ENCODE peak calls at places on chromosome 21, in eight cellular contexts. H is HCT116, L is GM12878, Y is H1, G is HepG2, F is GM23338, D is K562, K is endothelial cell of umbilical vein. T is an unnamed sample.

GRCh38 chr21:31284797-31285397 is 59.2 kb downstream of the TIAM1 start:
- DNase-seq in H (peak), L (no peak), Y (no peak), G (no peak), F (no peak), D (no peak), K (no peak), T (no peak)

GRCh38 chr21:45351061-45351460 is 53.9 kb upstream of the COL18A1 start:
- DNase-seq in H (no peak), L (no peak), Y (no peak), G (no peak), F (no peak), D (no peak), K (no peak), T (no peak)

GRCh38 chr21:23008803-23009202 is 2010.6 kb downstream of the NCAM2 start:
- DNase-seq in H (no peak), L (no peak), Y (no peak), G (no peak), F (no peak), D (no peak), K (no peak), T (no peak)

GRCh38 chr21:27300770-27301169 is 333.9 kb upstream of the ADAMTS5 start:
- DNase-seq in H (no peak), L (no peak), Y (no peak), G (no peak), F (no peak), D (no peak), K (no peak), T (no peak)

GRCh38 chr21:30058928-30059327 is 107.7 kb downstream of the CLDN17 start:
- DNase-seq in H (no peak), L (no peak), Y (no peak), G (no peak), F (no peak), D (peak), K (no peak), T (no peak)

GRCh38 chr21:34640858-34641257 is 25.9 kb upstream of the RCAN1 start:
- DNase-seq in H (no peak), L (no peak), Y (peak), G (no peak), F (no peak), D (peak), K (peak), T (no peak)

GRCh38 chr21:38841472-38841871 is 35.7 kb downstream of the ETS2 start:
- DNase-seq in H (no peak), L (no peak), Y (no peak), G (no peak), F (no peak), D (no peak), K (no peak), T (no peak)

GRCh38 chr21:36499578-36500471 is 19.9 kb upstream of the CLDN14 start:
- DNase-seq in H (no peak), L (no peak), Y (no peak), G (no peak), F (no peak), D (no peak), K (no peak), T (no peak)

GRCh38 chr21:45522986-45523385 is 19.3 kb downstream of the SLC19A1 start:
- DNase-seq in H (no peak), L (no peak), Y (no peak), G (no peak), F (no peak), D (no peak), K (no peak), T (no peak)

GRCh38 chr21:22855581-22855980 is 1857.4 kb downstream of the NCAM2 start:
- DNase-seq in H (no peak), L (no peak), Y (no peak), G (no peak), F (no peak), D (no peak), K (peak), T (no peak)

GRCh38 chr21:45260191-45260795 is 27.4 kb downstream of the POFUT2 start:
- DNase-seq in H (no peak), L (no peak), Y (peak), G (no peak), F (no peak), D (no peak), K (no peak), T (no peak)

GRCh38 chr21:39307466-39307865 is 6.0 kb downstream of the BRWD1 start:
- DNase-seq in H (no peak), L (no peak), Y (no peak), G (no peak), F (no peak), D (no peak), K (no peak), T (no peak)

GRCh38 chr21:28106370-28106890 is 886.2 kb downstream of the LTN1 start:
- DNase-seq in H (no peak), L (no peak), Y (no peak), G (no peak), F (no peak), D (no peak), K (peak), T (no peak)

GRCh38 chr21:29657228-29657989 is 282.4 kb downstream of the GRIK1 start:
- DNase-seq in H (no peak), L (no peak), Y (no peak), G (peak), F (no peak), D (peak), K (no peak), T (no peak)

GRCh38 chr21:39850333-39850732 is 16.9 kb upstream of the PCP4 start:
- DNase-seq in H (no peak), L (no peak), Y (no peak), G (no peak), F (no peak), D (no peak), K (no peak), T (no peak)

GRCh38 chr21:14306143-14306907 is 76.6 kb downstream of the HSPA13 start:
- DNase-seq in H (no peak), L (no peak), Y (no peak), G (no peak), F (no peak), D (peak), K (peak), T (peak)

GRCh38 chr21:39024538-39024937 is 158.7 kb downstream of the PSMG1 start:
- DNase-seq in H (no peak), L (no peak), Y (no peak), G (no peak), F (no peak), D (no peak), K (no peak), T (no peak)

GRCh38 chr21:45613881-45614280 is 29.6 kb upstream of the PCBP3 start:
- DNase-seq in H (no peak), L (no peak), Y (no peak), G (no peak), F (no peak), D (no peak), K (no peak), T (no peak)

GRCh38 chr21:28336299-28336698 is 656.4 kb downstream of the LTN1 start:
- DNase-seq in H (no peak), L (no peak), Y (no peak), G (peak), F (peak), D (no peak), K (peak), T (peak)

GRCh38 chr21:25512095-25513086 is 94.9 kb downstream of the MRPL39 start:
- DNase-seq in H (no peak), L (no peak), Y (no peak), G (no peak), F (no peak), D (no peak), K (no peak), T (no peak)

GRCh38 chr21:28447453-28447852 is 545.2 kb downstream of the LTN1 start:
- DNase-seq in H (no peak), L (no peak), Y (no peak), G (no peak), F (no peak), D (no peak), K (no peak), T (no peak)

GRCh38 chr21:14548751-14549150 is 2.6 kb upstream of the SAMSN1 start:
- DNase-seq in H (no peak), L (no peak), Y (no peak), G (no peak), F (no peak), D (no peak), K (no peak), T (no peak)

GRCh38 chr21:26115346-26115745 is 55.2 kb downstream of the APP start:
- DNase-seq in H (no peak), L (no peak), Y (no peak), G (no peak), F (no peak), D (no peak), K (peak), T (no peak)

GRCh38 chr21:40471103-40471502 is 375.9 kb downstream of the DSCAM start:
- DNase-seq in H (no peak), L (no peak), Y (no peak), G (no peak), F (no peak), D (no peak), K (no peak), T (no peak)

GRCh38 chr21:36254106-36254941 is 65.7 kb upstream of the MORC3 start:
- DNase-seq in H (no peak), L (no peak), Y (no peak), G (peak), F (peak), D (no peak), K (no peak), T (no peak)

GRCh38 chr21:36436829-36437744 is 42.8 kb downstream of the CLDN14 start:
- DNase-seq in H (no peak), L (no peak), Y (no peak), G (no peak), F (no peak), D (no peak), K (no peak), T (no peak)

GRCh38 chr21:27171704-27172103 is 204.8 kb upstream of the ADAMTS5 start:
- DNase-seq in H (no peak), L (no peak), Y (no peak), G (no peak), F (no peak), D (no peak), K (no peak), T (no peak)

GRCh38 chr21:45467221-45467779 is 62.3 kb downstream of the COL18A1 start:
- DNase-seq in H (no peak), L (no peak), Y (no peak), G (no peak), F (no peak), D (no peak), K (no peak), T (no peak)

GRCh38 chr21:36681117-36681631 is 17.7 kb upstream of the SIM2 start:
- DNase-seq in H (no peak), L (no peak), Y (no peak), G (no peak), F (no peak), D (no peak), K (no peak), T (no peak)

GRCh38 chr21:36425286-36425685 is 40.1 kb downstream of the CHAF1B start:
- DNase-seq in H (no peak), L (no peak), Y (no peak), G (no peak), F (no peak), D (no peak), K (no peak), T (no peak)

GRCh38 chr21:35226960-35227741 is 178.0 kb upstream of the RUNX1 start:
- DNase-seq in H (no peak), L (peak), Y (no peak), G (no peak), F (no peak), D (no peak), K (no peak), T (no peak)

GRCh38 chr21:26918318-26919065 is 48.4 kb downstream of the ADAMTS5 start:
- DNase-seq in H (no peak), L (no peak), Y (no peak), G (no peak), F (no peak), D (no peak), K (no peak), T (no peak)

GRCh38 chr21:21137986-21138385 is 139.8 kb downstream of the NCAM2 start:
- DNase-seq in H (no peak), L (no peak), Y (no peak), G (no peak), F (no peak), D (peak), K (no peak), T (no peak)

GRCh38 chr21:34156957-34157356 is 83.6 kb downstream of the MRPS6 start:
- DNase-seq in H (no peak), L (no peak), Y (no peak), G (no peak), F (no peak), D (no peak), K (no peak), T (no peak)

GRCh38 chr21:35646606-35647005 is 413.7 kb downstream of the SETD4 start:
- DNase-seq in H (no peak), L (no peak), Y (no peak), G (no peak), F (no peak), D (no peak), K (no peak), T (no peak)

GRCh38 chr21:34593954-34594531 is 20.9 kb downstream of the RCAN1 start:
- DNase-seq in H (no peak), L (no peak), Y (peak), G (no peak), F (no peak), D (no peak), K (peak), T (no peak)

GRCh38 chr21:27339902-27340301 is 373.0 kb upstream of the ADAMTS5 start:
- DNase-seq in H (no peak), L (no peak), Y (no peak), G (no peak), F (no peak), D (no peak), K (no peak), T (no peak)

GRCh38 chr21:39444406-39445145 is 1.0 kb downstream of the LCA5L start:
- DNase-seq in H (no peak), L (no peak), Y (no peak), G (no peak), F (peak), D (peak), K (peak), T (no peak)

GRCh38 chr21:34981793-34982192 is 67.3 kb downstream of the RUNX1 start:
- DNase-seq in H (no peak), L (no peak), Y (no peak), G (no peak), F (no peak), D (no peak), K (no peak), T (no peak)

DNA sequence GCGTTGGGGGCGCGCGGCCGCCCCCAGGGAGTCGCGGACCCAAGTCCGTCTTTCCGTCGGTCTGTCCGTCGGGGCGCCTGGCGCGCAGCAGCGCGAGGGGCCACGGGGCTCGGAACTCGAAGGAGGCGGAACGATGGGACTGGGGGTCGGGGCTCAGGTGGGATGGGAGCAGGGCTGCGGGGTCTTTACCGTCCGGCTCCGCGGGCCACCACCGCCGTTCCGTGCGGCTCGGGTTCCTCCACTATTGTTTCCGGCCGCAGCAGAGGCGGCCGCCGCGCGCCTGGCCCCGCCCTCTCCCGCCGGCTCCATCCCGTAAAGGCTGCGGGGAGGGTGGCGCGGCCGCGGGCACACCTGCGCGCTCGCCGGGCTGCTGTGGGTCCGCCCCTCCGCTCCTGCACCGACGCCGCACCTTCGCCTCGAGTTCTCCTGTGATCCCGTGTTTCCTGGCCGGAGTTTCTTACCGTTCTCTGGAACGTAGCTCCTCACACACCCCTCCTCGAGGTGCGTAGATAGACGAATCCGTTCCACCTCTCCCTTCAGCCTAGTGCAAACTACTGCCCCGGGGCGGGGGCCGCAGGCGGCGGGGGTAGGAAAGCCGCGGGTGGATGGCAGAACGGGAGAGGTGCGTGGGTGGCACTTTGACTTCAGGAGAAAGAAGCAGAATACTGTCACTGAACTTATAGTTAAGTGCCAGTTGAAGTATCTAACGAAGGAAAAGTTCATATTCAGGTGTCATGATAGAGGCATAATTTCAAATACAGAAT is at the start of gene C21orf91:
- DNase-seq in H (peak), L (peak), Y (peak), G (peak), F (peak), D (peak), K (peak), T (peak)
- H3K27ac ChIP-seq in H (peak), L (peak), Y (peak), G (peak), F (peak), D (peak), K (peak), T (peak)

GRCh38 chr21:33069994-33070811 is at the start of gene OLIG1:
- DNase-seq in H (no peak), L (no peak), Y (peak), G (no peak), F (peak), D (no peak), K (peak), T (no peak)
- TF ChIP-seq EZH2 in H (no peak), L (no peak), Y (no peak), G (no peak), F (peak), D (no peak), K (peak), T (no peak)

GRCh38 chr21:41506526-41507520 is 1.1 kb downstream of the TMPRSS2 start:
- DNase-seq in H (no peak), L (no peak), Y (peak), G (no peak), F (peak), D (no peak), K (no peak), T (no peak)
- TF ChIP-seq POLR2AphosphoS5 in H (no peak), L (no peak), Y (no peak), G (no peak), F (no peak), D (no peak), K (no peak), T (no peak)

GRCh38 chr21:44076316-44076715 is 30.9 kb upstream of the PWP2 start:
- DNase-seq in H (no peak), L (no peak), Y (no peak), G (no peak), F (no peak), D (no peak), K (no peak), T (no peak)

GRCh38 chr21:44079446-44079845 is 27.8 kb upstream of the PWP2 start:
- DNase-seq in H (no peak), L (no peak), Y (no peak), G (no peak), F (no peak), D (no peak), K (no peak), T (no peak)

GRCh38 chr21:44079846-44080245 is 27.4 kb upstream of the PWP2 start:
- DNase-seq in H (no peak), L (no peak), Y (no peak), G (no peak), F (no peak), D (no peak), K (no peak), T (no peak)

GRCh38 chr21:44074315-44074958 is 32.8 kb upstream of the PWP2 start:
- DNase-seq in H (no peak), L (no peak), Y (no peak), G (no peak), F (no peak), D (no peak), K (no peak), T (no peak)

GRCh38 chr21:44078411-44078981 is 28.7 kb upstream of the PWP2 start:
- DNase-seq in H (no peak), L (no peak), Y (no peak), G (no peak), F (peak), D (no peak), K (no peak), T (no peak)
- H3K27ac ChIP-seq in H (no peak), L (no peak), Y (no peak), G (no peak), F (peak), D (no peak), K (no peak), T (no peak)

GRCh38 chr21:37766104-37766503 is 150.2 kb downstream of the KCNJ6 start:
- DNase-seq in H (no peak), L (no peak), Y (no peak), G (no peak), F (no peak), D (no peak), K (no peak), T (no peak)

GRCh38 chr21:37763298-37763697 is 153.0 kb downstream of the KCNJ6 start:
- DNase-seq in H (no peak), L (no peak), Y (no peak), G (no peak), F (no peak), D (no peak), K (no peak), T (no peak)

GRCh38 chr21:37765501-37765900 is 150.8 kb downstream of the KCNJ6 start:
- DNase-seq in H (no peak), L (no peak), Y (no peak), G (no peak), F (no peak), D (no peak), K (no peak), T (no peak)

GRCh38 chr21:37762606-37763005 is 153.7 kb downstream of the KCNJ6 start:
- DNase-seq in H (no peak), L (no peak), Y (no peak), G (no peak), F (no peak), D (no peak), K (no peak), T (no peak)

DNA sequence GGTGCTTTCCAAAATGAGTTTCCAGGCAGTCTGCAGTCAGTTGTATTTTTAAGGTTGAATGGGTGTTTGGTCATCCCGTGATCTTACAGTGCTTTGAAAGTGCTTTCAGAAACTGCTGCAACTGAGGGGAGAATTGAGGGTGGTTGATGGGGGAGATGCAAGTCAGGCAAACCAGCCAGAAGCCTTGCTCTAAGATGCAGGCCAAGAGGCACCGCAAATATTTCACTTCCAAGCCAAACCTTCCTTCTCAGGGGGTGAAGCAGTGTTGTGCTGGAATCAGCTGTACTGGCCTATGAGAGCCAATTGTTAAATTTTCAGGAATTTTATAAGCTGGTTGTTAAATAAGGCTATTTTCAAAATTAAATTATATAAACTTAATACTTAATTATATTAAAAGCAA is 151.6 kb downstream of the KCNJ6 start:
- DNase-seq in H (no peak), L (no peak), Y (no peak), G (no peak), F (no peak), D (no peak), K (no peak), T (no peak)
- TF ChIP-seq EZH2 in H (no peak), L (no peak), Y (no peak), G (no peak), F (no peak), D (no peak), K (no peak), T (no peak)

GRCh38 chr21:43900690-43901089 is 35.7 kb downstream of the AGPAT3 start:
- DNase-seq in H (no peak), L (no peak), Y (no peak), G (no peak), F (no peak), D (no peak), K (no peak), T (no peak)

GRCh38 chr21:43904316-43904925 is 39.4 kb downstream of the AGPAT3 start:
- DNase-seq in H (no peak), L (no peak), Y (no peak), G (no peak), F (no peak), D (no peak), K (no peak), T (no peak)

GRCh38 chr21:43903451-43904091 is 38.5 kb downstream of the AGPAT3 start:
- DNase-seq in H (no peak), L (no peak), Y (no peak), G (no peak), F (no peak), D (no peak), K (no peak), T (no peak)

GRCh38 chr21:43900078-43900385 is 35.0 kb downstream of the AGPAT3 start:
- DNase-seq in H (no peak), L (no peak), Y (no peak), G (no peak), F (no peak), D (no peak), K (no peak), T (no peak)

GRCh38 chr21:43902441-43902840 is 37.4 kb downstream of the AGPAT3 start:
- DNase-seq in H (no peak), L (no peak), Y (no peak), G (no peak), F (no peak), D (peak), K (peak), T (no peak)
- TF ChIP-seq POLR2AphosphoS5 in H (no peak), L (no peak), Y (no peak), G (no peak), F (no peak), D (no peak), K (no peak), T (no peak)

T was measured in SK-N-MC.